ENCODE peak calls at places on chromosomes 13 and 19, in five cellular contexts. E is transverse colon, M is bronchial epithelial cell, N is ascending aorta, W is cardiac fibroblast. P is an unnamed sample.

GRCh38 chr13:46659413-46660065 is 106.6 kb downstream of the LRCH1 start:
- DNase-seq in E (no peak), M (no peak), N (no peak), W (no peak), P (peak)

GRCh38 chr13:90396266-90396665 is 951.2 kb upstream of the MIR17HG start:
- DNase-seq in E (no peak), M (no peak), N (no peak), W (no peak), P (no peak)

GRCh38 chr13:58630794-58631193 is 999.2 kb downstream of the PCDH17 start:
- DNase-seq in E (no peak), M (no peak), N (no peak), W (no peak), P (no peak)

GRCh38 chr13:98239156-98240076 is 62.3 kb upstream of the RNF113B start:
- DNase-seq in E (no peak), M (no peak), N (no peak), W (no peak), P (no peak)

GRCh38 chr13:43805681-43806128 is 18.9 kb upstream of the ENOX1 start:
- DNase-seq in E (no peak), M (no peak), N (no peak), W (no peak), P (no peak)

GRCh38 chr13:87582399-87582798 is 88.8 kb upstream of the SLITRK5 start:
- DNase-seq in E (no peak), M (no peak), N (no peak), W (no peak), P (no peak)

GRCh38 chr19:53876651-53877224 is 5.3 kb upstream of the PRKCG start:
- DNase-seq in E (no peak), M (no peak), N (no peak), W (no peak), P (no peak)

GRCh38 chr19:5104871-5105351 is 136.0 kb downstream of the KDM4B start:
- DNase-seq in E (no peak), M (no peak), N (no peak), W (no peak), P (no peak)

GRCh38 chr13:72891423-72891822 is 109.5 kb downstream of the PIBF1 start:
- DNase-seq in E (no peak), M (no peak), N (no peak), W (peak), P (no peak)

GRCh38 chr13:74450976-74451375 is 316.8 kb upstream of the KLF12 start:
- DNase-seq in E (no peak), M (peak), N (no peak), W (peak), P (no peak)

GRCh38 chr19:54207908-54208783 is 7.5 kb downstream of the RPS9 start:
- DNase-seq in E (peak), M (peak), N (peak), W (peak), P (no peak)

GRCh38 chr13:113149711-113150544 is 8.5 kb upstream of the PROZ start:
- DNase-seq in E (no peak), M (no peak), N (no peak), W (no peak), P (no peak)

GRCh38 chr13:20518652-20519051 is 7.0 kb downstream of the CRYL1 start:
- DNase-seq in E (no peak), M (no peak), N (no peak), W (peak), P (no peak)

GRCh38 chr19:11693505-11694499 is 44.9 kb downstream of the ZNF823 start:
- DNase-seq in E (no peak), M (peak), N (no peak), W (peak), P (no peak)

GRCh38 chr13:35598790-35599369 is 122.4 kb upstream of the MAB21L1 start:
- DNase-seq in E (no peak), M (peak), N (no peak), W (peak), P (no peak)

GRCh38 chr19:31539386-31539785 is 190.2 kb upstream of the TSHZ3 start:
- DNase-seq in E (no peak), M (no peak), N (no peak), W (no peak), P (no peak)

GRCh38 chr13:51934461-51935087 is 72.8 kb downstream of the CCDC70 start:
- DNase-seq in E (no peak), M (no peak), N (no peak), W (no peak), P (no peak)

GRCh38 chr13:51933466-51934058 is 71.8 kb downstream of the CCDC70 start:
- DNase-seq in E (no peak), M (no peak), N (no peak), W (no peak), P (no peak)

GRCh38 chr13:51938454-51938853 is 72.8 kb downstream of the ATP7B start:
- DNase-seq in E (no peak), M (no peak), N (no peak), W (no peak), P (no peak)

GRCh38 chr13:51937320-51938290 is 73.6 kb downstream of the ATP7B start:
- DNase-seq in E (no peak), M (no peak), N (no peak), W (no peak), P (no peak)

GRCh38 chr13:51935326-51936171 is 73.8 kb downstream of the CCDC70 start:
- DNase-seq in E (peak), M (peak), N (no peak), W (peak), P (peak)
- TF ChIP-seq CTCF in E (peak), M (peak), N (peak), W (peak), P (peak)

GRCh38 chr13:31161583-31162150 is at the start of gene HSPH1:
- DNase-seq in E (peak), M (peak), N (peak), W (peak), P (peak)
- TF ChIP-seq CTCF in E (no peak), M (peak), N (peak), W (no peak), P (peak)

DNA sequence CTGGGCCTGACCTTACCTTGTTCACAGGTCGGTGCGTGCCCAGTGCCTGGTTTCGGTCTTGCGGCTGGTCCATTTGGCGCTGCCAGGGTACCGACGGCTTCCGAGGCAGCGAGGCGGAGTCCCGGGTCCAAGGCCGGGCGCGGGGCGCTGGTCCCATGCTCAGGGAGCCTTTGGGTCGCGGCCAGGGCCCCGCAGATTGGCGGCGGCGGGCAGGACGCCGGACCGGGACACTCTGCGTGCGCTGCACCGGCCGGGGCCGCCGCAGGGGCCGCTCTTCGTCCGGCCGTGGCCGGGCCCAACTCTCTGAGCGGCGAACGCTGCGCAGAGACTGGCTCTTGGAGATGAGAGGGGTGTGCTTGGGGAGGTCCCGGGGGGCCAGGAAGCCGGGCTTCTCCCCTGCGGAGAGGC is 3.3 kb upstream of the WIZ start:
- DNase-seq in E (no peak), M (no peak), N (no peak), W (peak), P (no peak)
- TF ChIP-seq CTCF in E (no peak), M (peak), N (peak), W (peak), P (no peak)

GRCh38 chr19:19111967-19112580 is 26.2 kb downstream of the TMEM161A start:
- DNase-seq in E (no peak), M (no peak), N (no peak), W (no peak), P (no peak)

GRCh38 chr19:19111138-19111835 is 27.0 kb downstream of the TMEM161A start:
- DNase-seq in E (no peak), M (no peak), N (no peak), W (no peak), P (no peak)

GRCh38 chr19:19110410-19111137 is 27.7 kb downstream of the TMEM161A start:
- DNase-seq in E (no peak), M (no peak), N (no peak), W (peak), P (no peak)

GRCh38 chr19:19115954-19116353 is 22.3 kb downstream of the TMEM161A start:
- DNase-seq in E (peak), M (no peak), N (no peak), W (peak), P (no peak)

GRCh38 chr19:19113040-19113541 is 25.2 kb downstream of the TMEM161A start:
- DNase-seq in E (no peak), M (no peak), N (no peak), W (peak), P (no peak)
- TF ChIP-seq CTCF in E (no peak), M (no peak), N (no peak), W (no peak), P (no peak)

DNA sequence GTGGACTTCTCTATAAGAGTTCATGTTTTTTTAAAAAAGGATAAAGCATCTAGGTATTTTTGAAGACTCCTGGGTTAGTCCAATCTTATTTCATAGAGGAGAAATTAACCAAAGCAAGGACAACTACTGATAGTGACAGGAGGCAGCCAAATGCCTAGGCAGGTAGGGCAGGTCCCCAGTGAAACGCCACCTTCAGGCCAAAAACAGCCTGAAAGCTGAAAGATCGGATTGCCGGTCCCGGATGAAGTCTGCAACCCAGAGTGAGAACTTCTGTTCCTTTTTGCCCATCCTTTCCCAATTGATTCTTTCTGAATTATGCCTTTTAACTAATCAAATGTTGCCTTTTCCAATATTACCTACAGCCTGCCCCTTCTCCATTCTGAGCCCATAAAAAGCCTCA is 6.1 kb upstream of the GGACT start:
- DNase-seq in E (peak), M (no peak), N (no peak), W (no peak), P (no peak)
- TF ChIP-seq CTCF in E (peak), M (peak), N (no peak), W (peak), P (no peak)

DNA sequence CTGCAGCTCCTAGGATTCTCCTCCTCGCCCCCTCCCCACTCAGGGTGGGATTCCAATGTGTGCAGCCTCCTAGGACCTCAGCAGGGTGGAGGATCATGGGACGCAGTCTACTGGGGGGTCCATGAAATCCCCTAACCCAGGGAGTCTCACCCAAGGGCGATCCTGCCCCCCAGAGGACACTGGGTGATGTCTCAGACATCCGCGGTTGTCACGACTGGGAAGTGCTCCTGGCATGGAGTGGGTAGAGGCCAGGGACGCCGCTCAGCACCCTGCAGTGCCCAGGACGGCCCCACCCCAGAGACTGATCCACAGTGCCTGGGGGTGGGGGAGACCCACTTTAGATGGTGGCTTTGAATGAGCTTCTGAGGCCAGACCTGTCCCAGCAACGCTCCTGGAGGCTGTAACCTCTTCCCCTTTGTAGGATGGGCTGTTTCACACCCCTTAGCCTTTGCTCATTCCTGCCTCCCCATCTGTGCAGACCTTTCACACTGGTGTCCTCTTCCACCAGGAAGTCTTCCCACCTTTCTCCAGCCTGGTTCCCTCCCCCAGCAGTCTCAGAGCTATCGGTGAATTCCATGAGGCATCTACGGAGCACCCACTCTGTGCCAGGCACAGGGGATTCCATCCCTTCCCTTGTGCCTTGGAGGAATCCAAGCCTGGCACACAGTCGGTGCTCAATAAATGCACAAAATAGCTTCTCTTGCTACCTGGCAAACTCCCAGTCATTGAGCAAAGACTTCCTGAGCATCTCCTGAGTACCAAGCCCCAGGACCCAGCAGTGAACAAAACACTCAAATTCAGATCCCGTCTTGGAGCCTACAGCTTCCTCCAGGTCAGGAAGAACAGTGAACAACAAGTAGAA is 10.5 kb downstream of the SMIM24 start:
- DNase-seq in E (no peak), M (no peak), N (no peak), W (no peak), P (no peak)
- TF ChIP-seq CTCF in E (no peak), M (no peak), N (peak), W (no peak), P (no peak)

GRCh38 chr19:18281082-18282020 is at the start of gene JUND:
- DNase-seq in E (peak), M (peak), N (peak), W (peak), P (peak)

GRCh38 chr19:18279516-18280246 is 1.7 kb downstream of the JUND start:
- DNase-seq in E (peak), M (peak), N (peak), W (peak), P (peak)

GRCh38 chr19:18279266-18279515 is 2.2 kb downstream of the JUND start:
- DNase-seq in E (no peak), M (no peak), N (no peak), W (no peak), P (no peak)

GRCh38 chr19:18280247-18281081 is 958 bp downstream of the JUND start:
- DNase-seq in E (peak), M (peak), N (no peak), W (peak), P (peak)

DNA sequence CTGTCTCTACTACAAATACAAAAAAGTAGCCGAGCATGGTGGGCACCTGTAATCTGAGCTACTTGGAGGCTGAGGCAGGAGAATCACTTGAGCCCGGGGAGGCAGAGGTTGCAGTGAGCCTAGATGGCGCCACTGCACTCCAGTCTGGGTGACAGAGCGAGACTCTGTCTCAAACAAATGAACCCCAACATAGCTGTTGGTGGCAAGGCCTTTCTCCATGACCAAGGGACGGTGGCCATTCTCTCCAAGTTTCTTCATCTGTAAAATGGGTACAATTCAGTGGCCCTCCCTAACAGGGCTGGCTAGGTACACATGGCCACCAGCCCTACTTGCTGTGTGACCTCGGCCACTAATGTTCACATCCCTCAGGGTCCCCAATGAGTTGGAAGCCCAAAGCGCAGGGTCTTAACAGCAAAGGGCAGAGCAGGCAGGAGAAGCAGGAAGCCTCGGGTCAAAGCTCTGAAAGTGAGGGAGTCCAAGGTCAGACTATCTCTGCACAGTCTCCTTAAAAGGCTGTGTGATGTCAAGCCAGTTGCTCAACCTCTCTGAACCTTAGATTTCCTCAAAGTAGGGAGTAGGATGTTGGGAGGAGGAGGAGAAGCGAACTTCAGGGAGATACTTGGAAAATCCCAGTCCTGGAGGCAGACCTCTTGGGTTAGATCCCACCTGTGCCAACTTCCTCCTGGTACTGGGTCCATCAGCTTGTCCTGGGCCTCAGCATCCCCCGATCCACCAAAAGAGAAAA is 2.7 kb downstream of the JUND start:
- DNase-seq in E (peak), M (no peak), N (no peak), W (peak), P (no peak)
- TF ChIP-seq CTCF in E (no peak), M (peak), N (peak), W (peak), P (peak)

DNA sequence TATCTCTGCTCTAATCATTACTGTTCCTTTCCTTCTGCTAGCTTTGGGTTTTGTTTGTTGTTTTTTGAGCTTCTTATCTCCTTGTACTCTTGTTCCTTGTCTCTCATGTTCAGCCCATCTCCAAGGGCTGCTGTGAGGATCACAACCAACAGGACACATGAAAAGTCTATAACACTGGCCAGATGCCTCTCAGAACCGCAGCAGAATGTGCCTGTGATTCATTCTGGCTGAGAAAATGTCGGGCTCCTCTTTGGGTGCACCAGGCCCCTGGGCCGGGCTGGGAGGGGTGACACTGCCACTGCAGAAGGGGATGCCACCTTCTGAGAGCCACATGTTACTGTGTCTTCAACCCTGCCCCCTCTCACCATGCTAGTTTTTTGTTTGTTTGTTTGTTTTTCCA is 48.0 kb downstream of the GGACT start:
- DNase-seq in E (no peak), M (no peak), N (no peak), W (peak), P (no peak)
- TF ChIP-seq CTCF in E (no peak), M (no peak), N (no peak), W (no peak), P (no peak)

DNA sequence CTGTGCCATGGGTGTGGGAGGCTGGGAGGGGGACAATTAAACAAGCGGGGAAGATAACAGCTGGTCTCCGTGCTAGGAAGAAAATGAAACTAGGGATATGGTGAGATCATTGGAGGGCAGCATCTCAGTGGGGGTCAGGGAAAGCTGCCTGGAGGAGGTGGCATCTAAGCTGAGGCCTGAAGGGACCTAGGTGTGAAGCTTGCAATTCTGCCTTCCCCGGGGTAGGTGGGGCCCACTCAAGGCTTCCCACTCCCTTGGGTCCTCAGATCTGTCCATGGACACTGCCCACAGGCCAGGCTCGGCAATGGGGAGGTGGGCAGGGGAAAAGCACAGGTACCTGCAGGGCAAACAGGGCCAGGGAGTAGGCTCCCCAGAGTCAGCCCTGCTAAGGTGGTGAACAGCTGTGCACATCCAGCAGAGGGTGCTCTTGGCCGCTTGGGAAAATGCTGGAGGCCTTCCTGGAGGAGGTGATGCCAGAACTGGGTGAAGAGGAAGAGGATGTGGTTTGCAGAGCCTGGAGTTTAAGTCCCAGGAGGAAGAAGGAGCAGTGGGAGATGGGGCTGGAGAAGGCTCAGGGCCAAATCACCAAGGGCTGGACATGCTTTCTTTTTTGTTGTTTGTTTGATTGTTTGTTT is 25.7 kb upstream of the CCNE1 start:
- DNase-seq in E (no peak), M (no peak), N (no peak), W (no peak), P (no peak)
- TF ChIP-seq CTCF in E (no peak), M (no peak), N (no peak), W (peak), P (no peak)

P was measured in prostate gland.